ENCODE peak calls at places on chromosomes 1 and 21, in five cellular contexts. Y, X, R, A and E are unnamed samples. For H3K4me1, the result is how much of the 10 kb centered on the place peaks cover.

GRCh38 chr1:90721210-90722194 is 4.4 kb upstream of the BARHL2 start:
- DNase-seq in R (peak), A (no peak), Y (peak), X (peak), E (peak)

GRCh38 chr1:84300991-84301758 is at the start of gene SAMD13:
- DNase-seq in R (no peak), X (peak), Y (peak), A (no peak), E (peak)

GRCh38 chr1:44970317-44970716 is 16.1 kb downstream of the EIF2B3 start:
- DNase-seq in X (peak), R (no peak), Y (no peak), A (no peak), E (no peak)

GRCh38 chr1:228151526-228151925 is 1.8 kb downstream of the GJC2 start:
- DNase-seq in X (no peak), Y (no peak), R (peak), A (no peak), E (no peak)

GRCh38 chr1:183567584-183567983 is 22.7 kb downstream of the NCF2 start:
- DNase-seq in X (peak), Y (peak), A (peak), R (peak), E (no peak)

GRCh38 chr1:52913537-52913936 is 8.0 kb downstream of the ECHDC2 start:
- DNase-seq in R (no peak), Y (no peak), X (no peak), A (no peak), E (no peak)

GRCh38 chr1:115189814-115190541 is 100.7 kb upstream of the TSPAN2 start:
- DNase-seq in X (peak), A (peak), R (no peak), Y (no peak), E (no peak)

GRCh38 chr1:3618904-3619671 is 5.7 kb upstream of the TPRG1L start:
- DNase-seq in Y (peak), R (no peak), A (no peak), X (peak), E (peak)

GRCh38 chr1:177164380-177165068 is at the start of gene ASTN1:
- DNase-seq in X (no peak), A (no peak), R (peak), Y (peak), E (peak)

GRCh38 chr1:59692591-59692990 is 122.2 kb upstream of the HOOK1 start:
- DNase-seq in X (peak), Y (no peak), A (no peak), R (no peak), E (no peak)

GRCh38 chr1:95086949-95087533 is 14.3 kb upstream of the ALG14 start:
- DNase-seq in A (peak), X (peak), Y (no peak), R (no peak), E (peak)

GRCh38 chr21:27406297-27407009 is 439.6 kb upstream of the ADAMTS5 start:
- DNase-seq in X (peak), A (no peak), Y (no peak), R (no peak), E (no peak)

GRCh38 chr1:226657788-226658537 is 81.1 kb downstream of the ITPKB start:
- DNase-seq in A (no peak), Y (peak), X (no peak), R (peak), E (no peak)

GRCh38 chr1:71049951-71050598 is 2.5 kb upstream of the PTGER3 start:
- DNase-seq in A (peak), R (no peak), Y (no peak), X (peak), E (no peak)

GRCh38 chr1:180249725-180250498 is 19.8 kb downstream of the LHX4 start:
- DNase-seq in A (no peak), R (no peak), X (peak), Y (no peak), E (no peak)

GRCh38 chr1:18962855-18963737 is 6.6 kb upstream of the IFFO2 start:
- DNase-seq in X (no peak), A (no peak), R (no peak), Y (no peak), E (no peak)

GRCh38 chr1:233759665-233760064 is 144.8 kb upstream of the SLC35F3 start:
- DNase-seq in Y (no peak), A (peak), X (no peak), R (no peak), E (no peak)

GRCh38 chr21:46171996-46172862 is 12.0 kb downstream of the SPATC1L start:
- DNase-seq in X (no peak), R (peak), Y (no peak), A (no peak), E (peak)

GRCh38 chr1:184052750-184053149 is 1.2 kb downstream of the TSEN15 start:
- DNase-seq in R (no peak), Y (no peak), A (no peak), X (no peak), E (no peak)

GRCh38 chr1:27451346-27451745 is 38.6 kb downstream of the WASF2 start:
- DNase-seq in X (no peak), R (no peak), Y (no peak), A (no peak), E (no peak)

GRCh38 chr1:3018576-3018975 is 2.7 kb upstream of the ACTRT2 start:
- DNase-seq in A (no peak), Y (no peak), R (peak), X (no peak), E (no peak)

GRCh38 chr1:64469121-64469520 is 808 bp upstream of the CACHD1 start:
- DNase-seq in Y (peak), X (no peak), R (no peak), A (no peak), E (no peak)

GRCh38 chr1:3249236-3249845 is 180.3 kb downstream of the PRDM16 start:
- DNase-seq in R (no peak), Y (no peak), A (no peak), X (no peak), E (no peak)

DNA sequence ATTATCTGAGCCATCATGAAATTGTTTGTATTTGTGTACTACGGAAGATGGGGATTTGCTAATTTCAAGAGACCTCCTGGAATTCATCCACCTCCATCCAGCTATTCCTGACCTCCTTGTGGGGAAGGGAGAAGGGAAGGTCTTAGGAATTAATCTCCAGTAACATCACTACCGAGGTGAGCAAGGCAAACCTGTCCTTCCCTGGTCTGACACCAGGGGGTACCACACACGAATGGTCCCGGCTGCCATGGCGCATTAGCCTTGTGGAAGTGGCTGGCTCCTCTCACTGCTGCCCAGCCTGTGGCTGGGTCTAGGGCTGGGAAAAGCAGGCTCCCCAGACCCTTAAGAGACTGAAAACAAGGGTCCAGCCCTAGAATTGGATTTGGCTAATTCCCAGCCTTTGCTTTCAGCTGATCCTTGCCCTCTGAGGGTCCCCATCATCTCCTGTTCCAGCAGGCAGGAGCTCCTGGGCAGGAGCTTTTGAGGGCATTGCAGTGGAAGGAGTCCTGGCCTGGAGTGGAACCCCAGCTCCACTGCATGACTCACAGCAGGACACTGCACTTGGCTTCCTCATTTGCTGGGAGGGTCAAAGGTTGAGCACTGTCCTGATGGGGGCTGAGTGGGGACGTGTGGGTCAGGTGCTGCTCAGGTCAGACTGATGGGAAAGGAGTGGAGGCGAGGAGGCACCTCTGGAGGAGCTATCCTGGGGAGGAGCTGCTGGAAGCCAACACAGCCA is 34.8 kb downstream of the RIMS3 start:
- DNase-seq in A (no peak), R (no peak), X (peak), Y (peak), E (peak)
- TF ChIP-seq CTCF in A (peak), R (peak), X (peak), Y (peak), E (peak)

GRCh38 chr1:43947890-43948437 is 1.2 kb downstream of the IPO13 start:
- DNase-seq in A (no peak), R (no peak), Y (no peak), X (no peak), E (no peak)

GRCh38 chr1:43952731-43953350 is 6.1 kb downstream of the IPO13 start:
- DNase-seq in X (no peak), R (no peak), Y (no peak), A (no peak), E (no peak)

GRCh38 chr1:43951021-43951985 is 4.6 kb downstream of the IPO13 start:
- DNase-seq in A (no peak), R (no peak), X (peak), Y (no peak), E (no peak)

GRCh38 chr1:43947061-43947889 is 525 bp downstream of the IPO13 start:
- DNase-seq in R (no peak), Y (peak), X (no peak), A (no peak), E (no peak)

GRCh38 chr1:43949663-43950062 is 2.9 kb downstream of the IPO13 start:
- DNase-seq in Y (no peak), R (no peak), A (no peak), X (no peak), E (no peak)
- H3K4me1 ChIP-seq in Y (under half), R (half or more), A (under half), X (under half), E (under half)

GRCh38 chr1:29793653-29794348 is 557.5 kb downstream of the PTPRU start:
- DNase-seq in R (no peak), X (no peak), Y (no peak), A (no peak), E (no peak)

GRCh38 chr1:29798699-29799566 is 562.6 kb downstream of the PTPRU start:
- DNase-seq in X (no peak), Y (no peak), A (peak), R (no peak), E (no peak)

GRCh38 chr1:29789221-29789909 is 553.0 kb downstream of the PTPRU start:
- DNase-seq in R (no peak), X (peak), A (no peak), Y (no peak), E (no peak)

GRCh38 chr1:29789910-29790247 is 553.6 kb downstream of the PTPRU start:
- DNase-seq in Y (no peak), R (no peak), X (no peak), A (no peak), E (no peak)

DNA sequence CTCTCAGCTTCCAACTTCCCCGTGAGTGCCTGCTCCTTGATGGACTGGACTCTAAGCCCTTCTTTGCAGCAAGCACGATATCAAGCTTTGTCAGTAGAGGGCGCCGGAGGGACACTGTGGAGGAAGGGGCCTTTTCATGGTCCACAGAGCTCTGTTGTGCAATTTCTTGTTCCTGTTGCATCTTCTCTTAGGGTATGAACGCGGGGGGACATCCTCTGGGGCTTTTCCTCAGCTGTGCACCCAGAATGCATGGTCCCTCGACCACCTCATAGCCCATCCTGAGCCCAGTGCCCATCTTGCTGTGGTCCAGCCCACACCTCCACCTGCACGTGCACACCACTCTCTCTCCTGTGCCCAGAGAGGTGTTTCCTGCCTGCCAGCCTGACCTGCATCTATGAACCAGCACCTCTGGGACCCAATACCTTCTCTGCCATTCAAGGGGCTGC is 556.8 kb downstream of the PTPRU start:
- DNase-seq in Y (peak), R (peak), X (peak), A (no peak), E (peak)
- TF ChIP-seq CTCF in Y (peak), R (peak), X (peak), A (peak), E (peak)

GRCh38 chr1:230226004-230226800 is 159.2 kb downstream of the GALNT2 start:
- DNase-seq in X (no peak), Y (no peak), A (no peak), R (no peak), E (peak)
- H3K4me1 ChIP-seq in X (under half), Y (under half), A (under half), R (under half), E (under half)

DNA sequence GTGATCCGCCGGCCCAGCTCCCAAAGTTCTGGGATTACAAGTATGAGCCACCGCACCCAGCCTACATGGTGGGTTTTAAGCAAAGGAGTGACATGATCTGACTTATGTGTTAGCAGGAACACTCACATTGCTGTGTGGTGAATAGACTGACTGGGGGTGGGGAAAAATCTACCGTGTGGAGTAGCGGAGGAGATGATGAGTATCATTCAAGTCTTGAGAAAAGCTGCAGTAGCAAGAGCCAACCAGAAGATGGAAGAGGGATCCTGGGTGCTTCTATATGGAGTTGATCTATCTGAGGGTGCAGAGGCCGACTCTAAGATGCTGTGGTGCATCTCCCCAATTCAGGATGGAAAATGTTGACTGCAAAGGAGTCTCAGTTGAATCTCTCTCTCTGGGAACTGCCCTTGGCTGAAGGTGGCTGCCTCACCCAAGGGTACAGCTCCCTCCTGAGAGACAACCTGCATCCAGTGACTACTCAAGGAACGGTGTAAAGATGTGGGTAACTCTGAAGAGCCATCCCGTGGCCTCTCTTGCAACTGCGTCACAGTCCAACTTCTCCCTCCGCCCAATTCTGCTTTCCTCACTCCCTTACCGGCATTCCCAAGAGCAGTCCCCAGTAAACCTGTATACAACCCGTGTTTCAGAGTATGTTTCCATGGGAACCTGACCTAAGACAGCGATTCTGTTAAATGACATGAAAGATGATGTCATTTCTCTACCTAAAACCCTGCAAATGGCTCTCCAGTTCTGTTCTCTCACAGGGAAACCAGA is 7.4 kb upstream of the B3GALNT2 start:
- DNase-seq in A (no peak), R (no peak), Y (no peak), X (peak), E (no peak)
- TF ChIP-seq CTCF in A (no peak), R (no peak), Y (no peak), X (peak), E (no peak)

GRCh38 chr1:206557636-206558473 is 50.5 kb downstream of the RASSF5 start:
- DNase-seq in Y (peak), R (no peak), A (no peak), X (no peak), E (no peak)

GRCh38 chr1:206554833-206555472 is 47.6 kb downstream of the RASSF5 start:
- DNase-seq in R (no peak), A (no peak), Y (no peak), X (no peak), E (no peak)

GRCh38 chr1:206556748-206557635 is 49.7 kb downstream of the RASSF5 start:
- DNase-seq in R (peak), Y (peak), A (no peak), X (peak), E (peak)

GRCh38 chr1:206555473-206555935 is 48.2 kb downstream of the RASSF5 start:
- DNase-seq in A (no peak), X (no peak), Y (peak), R (peak), E (peak)

GRCh38 chr1:206556047-206556747 is 48.9 kb downstream of the RASSF5 start:
- DNase-seq in Y (no peak), R (no peak), A (no peak), X (no peak), E (no peak)
- H3K4me1 ChIP-seq in Y (half or more), R (half or more), A (under half), X (under half), E (under half)

GRCh38 chr1:61434276-61434675 is 290.7 kb downstream of the TM2D1 start:
- DNase-seq in A (peak), Y (no peak), X (peak), R (no peak), E (no peak)
- TF ChIP-seq CTCF in A (no peak), Y (no peak), X (no peak), R (no peak), E (no peak)

GRCh38 chr1:203054184-203054583 is 27.9 kb downstream of the PPFIA4 start:
- DNase-seq in A (no peak), Y (no peak), X (no peak), R (no peak), E (no peak)
- H3K4me1 ChIP-seq in A (under half), Y (under half), X (under half), R (under half), E (under half)